ENCODE peak calls at places on chromosome 22, in seven cellular contexts. A is bronchial epithelial cell, T is PC-9, O is AG10803, F is sigmoid colon, Z is heart left ventricle, D is mucosa of descending colon. G is an unnamed sample.

GRCh38 chr22:20595461-20595860 is 88.1 kb downstream of the MED15 start:
- DNase-seq in A (no peak), T (no peak), O (no peak), F (no peak), Z (no peak), D (no peak), G (no peak)

GRCh38 chr22:46534177-46534776 is 3.1 kb downstream of the CELSR1 start:
- DNase-seq in A (no peak), T (no peak), O (no peak), F (no peak), Z (no peak), D (no peak), G (no peak)

GRCh38 chr22:48491451-48491941 is 1336.2 kb downstream of the BRD1 start:
- DNase-seq in A (no peak), T (no peak), O (peak), F (peak), Z (peak), D (no peak), G (no peak)

GRCh38 chr22:22999473-22999872 is 70.8 kb upstream of the GNAZ start:
- DNase-seq in A (peak), T (no peak), O (no peak), F (no peak), Z (no peak), D (no peak), G (no peak)

GRCh38 chr22:36356708-36357694 is 30.8 kb downstream of the MYH9 start:
- DNase-seq in A (peak), T (no peak), O (no peak), F (no peak), Z (no peak), D (no peak), G (no peak)

GRCh38 chr22:32904044-32904443 is 102.5 kb downstream of the TIMP3 start:
- DNase-seq in A (peak), T (peak), O (peak), F (peak), Z (no peak), D (peak), G (no peak)

GRCh38 chr22:25402501-25403283 is 161.8 kb upstream of the GRK3 start:
- DNase-seq in A (peak), T (no peak), O (peak), F (peak), Z (no peak), D (peak), G (no peak)

GRCh38 chr22:47044722-47045545 is 282.5 kb downstream of the TBC1D22A start:
- DNase-seq in A (no peak), T (no peak), O (no peak), F (peak), Z (peak), D (no peak), G (no peak)

GRCh38 chr22:37763012-37763411 is 44.7 kb upstream of the GCAT start:
- DNase-seq in A (no peak), T (peak), O (no peak), F (no peak), Z (no peak), D (no peak), G (no peak)

GRCh38 chr22:30802202-30803166 is 107.8 kb downstream of the OSBP2 start:
- DNase-seq in A (peak), T (peak), O (peak), F (peak), Z (peak), D (peak), G (peak)
- H3K4me3 ChIP-seq in A (peak), T (peak), O (peak), F (no peak), Z (peak), D (no peak), G (no peak)

DNA sequence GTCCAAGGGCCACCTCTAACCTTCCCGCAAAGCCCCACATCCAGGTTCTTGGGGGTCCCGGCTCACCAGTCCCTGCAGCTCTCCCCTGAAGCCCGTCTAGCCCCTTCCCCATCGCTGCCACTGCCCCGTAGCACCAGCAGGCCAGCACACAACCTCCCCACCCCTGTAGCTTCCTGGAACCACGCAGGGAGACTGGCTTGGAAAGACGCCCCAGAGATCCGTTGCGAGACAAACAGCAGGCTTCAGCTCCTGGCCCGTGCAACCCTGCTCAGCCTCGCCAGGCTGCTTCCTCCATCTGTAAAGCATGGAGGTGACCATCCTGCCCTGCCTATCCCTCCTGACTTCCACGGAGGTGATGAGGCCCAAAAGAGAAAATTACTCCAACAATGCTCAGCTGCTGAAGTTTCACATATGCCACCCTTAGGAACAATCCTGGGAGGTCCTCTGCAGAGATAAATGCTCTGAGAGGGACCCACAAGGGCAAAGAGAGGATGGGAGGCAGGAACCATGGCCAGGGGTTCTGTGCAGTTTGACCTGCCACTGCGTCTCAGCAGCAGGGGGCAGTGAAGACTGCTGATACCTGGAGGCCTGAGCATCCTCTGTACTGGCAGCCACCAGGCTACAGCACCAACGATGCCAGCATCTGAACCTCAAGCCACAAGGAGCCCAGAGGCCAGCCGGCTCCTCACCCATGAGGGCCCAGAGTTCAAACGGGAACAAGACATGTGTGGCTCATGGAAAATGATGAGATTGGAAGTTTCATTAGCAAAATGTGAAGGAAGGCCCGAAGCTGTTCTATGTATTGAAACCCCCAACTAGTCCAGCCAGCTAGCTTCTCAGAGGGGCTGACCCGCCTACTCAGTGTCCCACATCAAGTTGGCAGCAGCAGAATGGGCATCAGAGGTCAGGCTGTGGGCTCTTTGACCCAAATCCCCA is 16.1 kb downstream of the DGCR2 start:
- DNase-seq in A (no peak), T (no peak), O (no peak), F (peak), Z (peak), D (peak), G (no peak)
- TF ChIP-seq CTCF in A (peak), T (no peak), O (no peak), F (no peak), Z (peak), D (no peak), G (peak)

DNA sequence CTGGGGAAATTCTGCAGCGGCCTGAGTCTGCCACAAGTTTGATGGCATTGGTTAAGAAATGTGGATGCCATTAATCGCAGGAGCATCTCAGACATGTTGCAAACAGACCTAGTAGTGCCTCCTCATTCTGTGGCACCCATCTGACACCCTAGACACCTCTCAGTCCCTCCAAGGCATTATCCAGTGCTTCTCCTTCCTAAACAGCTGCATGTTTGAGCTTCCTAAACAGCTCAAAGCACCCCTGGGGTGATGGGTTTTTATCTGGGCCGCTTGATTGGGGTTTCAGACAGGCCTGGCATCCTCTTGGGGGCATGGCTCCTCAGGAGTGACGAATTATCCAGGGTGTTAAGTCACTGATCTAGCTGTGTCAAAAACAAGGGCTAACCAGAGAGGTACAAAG is 1.8 kb upstream of the EMID1 start:
- DNase-seq in A (no peak), T (no peak), O (no peak), F (no peak), Z (peak), D (no peak), G (no peak)
- H3K4me3 ChIP-seq in A (no peak), T (no peak), O (no peak), F (no peak), Z (no peak), D (no peak), G (no peak)

GRCh38 chr22:43409800-43410199 is 2.0 kb upstream of the MPPED1 start:
- DNase-seq in A (no peak), T (no peak), O (no peak), F (no peak), Z (peak), D (no peak), G (no peak)

GRCh38 chr22:43407591-43407990 is 4.2 kb upstream of the MPPED1 start:
- DNase-seq in A (no peak), T (no peak), O (no peak), F (no peak), Z (peak), D (no peak), G (no peak)

GRCh38 chr22:43409046-43409445 is 2.8 kb upstream of the MPPED1 start:
- DNase-seq in A (no peak), T (no peak), O (no peak), F (no peak), Z (peak), D (no peak), G (no peak)

GRCh38 chr22:43406186-43406790 is 5.5 kb upstream of the MPPED1 start:
- DNase-seq in A (no peak), T (no peak), O (no peak), F (no peak), Z (peak), D (no peak), G (no peak)

GRCh38 chr22:43408009-43408408 is 3.8 kb upstream of the MPPED1 start:
- DNase-seq in A (no peak), T (no peak), O (no peak), F (no peak), Z (no peak), D (no peak), G (no peak)
- TF ChIP-seq CTCF in A (no peak), T (no peak), O (no peak), F (no peak), Z (no peak), D (no peak), G (no peak)

GRCh38 chr22:45291931-45292290 is 7.2 kb downstream of the UPK3A start:
- DNase-seq in A (no peak), T (no peak), O (no peak), F (no peak), Z (no peak), D (no peak), G (no peak)

GRCh38 chr22:45292675-45293402 is 8.1 kb downstream of the UPK3A start:
- DNase-seq in A (no peak), T (no peak), O (no peak), F (no peak), Z (no peak), D (no peak), G (no peak)

GRCh38 chr22:45291061-45291930 is 6.5 kb downstream of the UPK3A start:
- DNase-seq in A (no peak), T (no peak), O (no peak), F (no peak), Z (no peak), D (no peak), G (no peak)

GRCh38 chr22:45286854-45287551 is 2.3 kb downstream of the UPK3A start:
- DNase-seq in A (no peak), T (no peak), O (no peak), F (no peak), Z (no peak), D (no peak), G (no peak)

DNA sequence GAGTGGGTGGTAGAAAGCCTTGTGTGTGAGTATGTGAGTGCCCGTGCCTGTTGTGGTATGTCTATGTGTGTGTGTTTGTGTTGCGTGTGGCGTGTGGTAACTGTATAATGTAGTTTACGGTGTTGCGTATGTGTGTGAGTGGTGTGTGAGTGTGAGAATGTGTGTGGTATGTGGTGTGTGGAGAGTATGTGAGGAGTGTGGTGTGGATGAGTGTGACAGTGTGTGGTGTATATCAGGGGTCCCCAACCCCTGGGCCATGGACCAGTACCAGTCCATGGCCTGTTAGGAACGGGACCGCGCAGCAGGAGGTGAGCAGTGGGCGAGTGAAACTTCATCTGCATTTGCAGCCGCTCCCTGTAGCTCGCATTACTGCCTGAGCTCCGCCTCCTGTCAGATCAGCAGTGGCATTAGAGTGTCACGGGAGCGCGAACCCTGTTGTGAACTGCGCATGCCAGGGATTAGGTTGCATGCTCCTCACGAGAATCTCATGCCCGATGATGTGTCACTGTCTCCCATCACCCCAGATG is 5.7 kb downstream of the UPK3A start:
- DNase-seq in A (peak), T (peak), O (peak), F (no peak), Z (no peak), D (peak), G (no peak)
- H3K4me3 ChIP-seq in A (no peak), T (no peak), O (peak), F (no peak), Z (no peak), D (no peak), G (no peak)

GRCh38 chr22:44828193-44828592 is 75.8 kb downstream of the ARHGAP8 start:
- DNase-seq in A (no peak), T (no peak), O (no peak), F (no peak), Z (no peak), D (peak), G (no peak)
- TF ChIP-seq CTCF in A (peak), T (peak), O (peak), F (no peak), Z (peak), D (no peak), G (peak)

GRCh38 chr22:30866811-30867271 is 101.7 kb downstream of the MORC2 start:
- DNase-seq in A (no peak), T (no peak), O (no peak), F (peak), Z (peak), D (no peak), G (no peak)
- H3K4me3 ChIP-seq in A (no peak), T (no peak), O (no peak), F (no peak), Z (no peak), D (no peak), G (no peak)